ENCODE peak calls at places on chromosomes 4 and X, in four cellular contexts. K is NCI-H1092 treated with DMSO at 0.1 percent for 48 hours, F is occipital lobe, H is T-helper 9 cell. D is an unnamed sample.

GRCh38 chr4:8891646-8892555 is 20.3 kb upstream of the HMX1 start:
- DNase-seq in K (no peak), F (no peak), H (no peak), D (no peak)

GRCh38 chr4:182806259-182807252 is 110.6 kb downstream of the DCTD start:
- DNase-seq in K (peak; percentile 81), F (peak; percentile 43), H (peak; percentile 25), D (peak; percentile 40)

GRCh38 chr4:107366900-107367299 is 330.8 kb upstream of the DKK2 start:
- DNase-seq in K (no peak), F (no peak), H (no peak), D (no peak)

GRCh38 chr4:52028970-52029369 is 8.8 kb upstream of the LRRC66 start:
- DNase-seq in K (no peak), F (no peak), H (no peak), D (no peak)

GRCh38 chr4:110904435-110905050 is 281.7 kb upstream of the PITX2 start:
- DNase-seq in K (no peak), F (no peak), H (no peak), D (no peak)

GRCh38 chr4:112282860-112283667 is 2.6 kb downstream of the TIFA start:
- DNase-seq in K (no peak), F (no peak), H (no peak), D (no peak)

GRCh38 chrX:19888419-19888879 is 1.0 kb upstream of the SH3KBP1 start:
- DNase-seq in K (peak; percentile 62), F (no peak), H (no peak), D (peak; percentile 35)

GRCh38 chr4:11418610-11419009 is 10.1 kb downstream of the HS3ST1 start:
- DNase-seq in K (peak; percentile 7), F (no peak), H (no peak), D (peak; percentile 6)

GRCh38 chr4:57059890-57060716 is 50.1 kb downstream of the IGFBP7 start:
- DNase-seq in K (no peak), F (no peak), H (no peak), D (no peak)

GRCh38 chr4:150096625-150097024 is 18.4 kb downstream of the DCLK2 start:
- DNase-seq in K (peak; percentile 62), F (no peak), H (no peak), D (no peak)

GRCh38 chr4:105128208-105128607 is 18.5 kb upstream of the TET2 start:
- DNase-seq in K (no peak), F (no peak), H (no peak), D (no peak)

GRCh38 chr4:148235809-148236208 is 206.4 kb downstream of the NR3C2 start:
- DNase-seq in K (no peak), F (no peak), H (no peak), D (no peak)

GRCh38 chr4:2424581-2424980 is 5.8 kb downstream of the CFAP99 start:
- DNase-seq in K (no peak), F (no peak), H (no peak), D (no peak)

GRCh38 chrX:129144172-129145038 is 378.9 kb downstream of the SMARCA1 start:
- DNase-seq in K (no peak), F (no peak), H (no peak), D (no peak)

GRCh38 chrX:134418317-134419113 is 41.5 kb upstream of the HPRT1 start:
- DNase-seq in K (no peak), F (no peak), H (no peak), D (no peak)

GRCh38 chr4:78543424-78544238 is 7.9 kb upstream of the ANXA3 start:
- DNase-seq in K (no peak), F (no peak), H (no peak), D (no peak)

GRCh38 chrX:48911407-48912182 is at the start of gene SLC35A2:
- DNase-seq in K (peak; percentile 87), F (peak; percentile 61), H (peak; percentile 87), D (peak; percentile 48)

GRCh38 chr4:55365347-55365728 is 19.3 kb downstream of the SRD5A3 start:
- DNase-seq in K (no peak), F (no peak), H (no peak), D (no peak)

GRCh38 chr4:155403886-155404285 is 27.1 kb upstream of the MAP9 start:
- DNase-seq in K (peak; percentile 5), F (no peak), H (no peak), D (no peak)

GRCh38 chrX:45434231-45434630 is 233.6 kb upstream of the DIPK2B start:
- DNase-seq in K (no peak), F (no peak), H (no peak), D (no peak)

GRCh38 chrX:136437774-136438173 is 50.0 kb upstream of the BRS3 start:
- DNase-seq in K (no peak), F (no peak), H (no peak), D (no peak)

GRCh38 chr4:8722556-8722955 is 130.0 kb downstream of the CPZ start:
- DNase-seq in K (no peak), F (no peak), H (no peak), D (no peak)

GRCh38 chr4:926538-926937 is 5.6 kb downstream of the GAK start:
- DNase-seq in K (no peak), F (no peak), H (no peak), D (no peak)

GRCh38 chrX:20215565-20215964 is 51.1 kb downstream of the RPS6KA3 start:
- DNase-seq in K (no peak), F (no peak), H (no peak), D (no peak)

GRCh38 chr4:71004281-71004851 is 10.9 kb downstream of the DCK start:
- DNase-seq in K (no peak), F (no peak), H (peak; percentile 42), D (no peak)

GRCh38 chr4:18052158-18052557 is 30.6 kb upstream of the LCORL start:
- DNase-seq in K (no peak), F (no peak), H (no peak), D (no peak)

GRCh38 chrX:50204364-50204899 is at the start of gene CCNB3:
- DNase-seq in K (peak; percentile 79), F (peak; percentile 39), H (peak; percentile 52), D (peak; percentile 44)

GRCh38 chr4:7435411-7436095 is 823 bp upstream of the PSAPL1 start:
- DNase-seq in K (no peak), F (no peak), H (no peak), D (no peak)

D was measured in GDM1.